ENCODE peak calls at places on chromosomes 4 and X, in six cellular contexts. One of them, this sample, is unnamed.

GRCh38 chr4:121451310-121451709 is 70.5 kb upstream of the QRFPR start:
- DNase-seq in HCT116: no peak
- DNase-seq in OCI-LY7: no peak
- DNase-seq in GM23338: no peak
- DNase-seq in SK-N-SH: no peak
- DNase-seq in fibroblast of lung: no peak
- DNase-seq in this sample: no peak

GRCh38 chrX:103488332-103488731 is 31.0 kb downstream of the RAB40A start:
- DNase-seq in OCI-LY7: peak
- DNase-seq in GM23338: peak
- DNase-seq in HCT116: peak
- DNase-seq in fibroblast of lung: peak
- DNase-seq in SK-N-SH: peak
- DNase-seq in this sample: no peak

GRCh38 chrX:124634363-124634762 is 288.0 kb downstream of the SH2D1A start:
- DNase-seq in SK-N-SH: no peak
- DNase-seq in fibroblast of lung: no peak
- DNase-seq in GM23338: no peak
- DNase-seq in OCI-LY7: no peak
- DNase-seq in HCT116: no peak
- DNase-seq in this sample: no peak

GRCh38 chr4:173288296-173288695 is 45.9 kb downstream of the HMGB2 start:
- DNase-seq in HCT116: peak
- DNase-seq in GM23338: peak
- DNase-seq in fibroblast of lung: peak
- DNase-seq in OCI-LY7: peak
- DNase-seq in SK-N-SH: peak
- DNase-seq in this sample: peak

GRCh38 chr4:140343303-140343702 is 30.1 kb upstream of the SCOC start:
- DNase-seq in HCT116: peak
- DNase-seq in fibroblast of lung: no peak
- DNase-seq in SK-N-SH: no peak
- DNase-seq in GM23338: no peak
- DNase-seq in OCI-LY7: no peak
- DNase-seq in this sample: no peak

GRCh38 chrX:40009890-40010289 is 87.9 kb downstream of the BCOR start:
- DNase-seq in GM23338: peak
- DNase-seq in SK-N-SH: peak
- DNase-seq in HCT116: no peak
- DNase-seq in OCI-LY7: no peak
- DNase-seq in fibroblast of lung: no peak
- DNase-seq in this sample: no peak

GRCh38 chrX:76148753-76149152 is 24.1 kb upstream of the PBDC1 start:
- DNase-seq in GM23338: peak
- DNase-seq in OCI-LY7: peak
- DNase-seq in SK-N-SH: no peak
- DNase-seq in HCT116: no peak
- DNase-seq in fibroblast of lung: peak
- DNase-seq in this sample: peak

GRCh38 chrX:150161092-150161672 is 201.9 kb upstream of the MAMLD1 start:
- DNase-seq in GM23338: no peak
- DNase-seq in HCT116: no peak
- DNase-seq in fibroblast of lung: peak
- DNase-seq in OCI-LY7: no peak
- DNase-seq in SK-N-SH: no peak
- DNase-seq in this sample: no peak

GRCh38 chrX:78455901-78456300 is 128.5 kb upstream of the CYSLTR1 start:
- DNase-seq in GM23338: no peak
- DNase-seq in HCT116: no peak
- DNase-seq in SK-N-SH: no peak
- DNase-seq in OCI-LY7: no peak
- DNase-seq in fibroblast of lung: peak
- DNase-seq in this sample: no peak

GRCh38 chrX:40091691-40092421 is 5.9 kb downstream of the BCOR start:
- DNase-seq in fibroblast of lung: no peak
- DNase-seq in GM23338: no peak
- DNase-seq in OCI-LY7: no peak
- DNase-seq in HCT116: no peak
- DNase-seq in SK-N-SH: peak
- DNase-seq in this sample: no peak

GRCh38 chr4:105208556-105208955 is 61.9 kb downstream of the TET2 start:
- DNase-seq in SK-N-SH: no peak
- DNase-seq in fibroblast of lung: no peak
- DNase-seq in HCT116: no peak
- DNase-seq in GM23338: peak
- DNase-seq in OCI-LY7: no peak
- DNase-seq in this sample: no peak

GRCh38 chr4:105210901-105211300 is 64.2 kb downstream of the TET2 start:
- DNase-seq in SK-N-SH: no peak
- DNase-seq in HCT116: no peak
- DNase-seq in GM23338: no peak
- DNase-seq in OCI-LY7: no peak
- DNase-seq in fibroblast of lung: no peak
- DNase-seq in this sample: no peak

GRCh38 chr4:105207386-105207785 is 60.7 kb downstream of the TET2 start:
- DNase-seq in HCT116: no peak
- DNase-seq in OCI-LY7: no peak
- DNase-seq in GM23338: no peak
- DNase-seq in fibroblast of lung: no peak
- DNase-seq in SK-N-SH: no peak
- DNase-seq in this sample: no peak

DNA sequence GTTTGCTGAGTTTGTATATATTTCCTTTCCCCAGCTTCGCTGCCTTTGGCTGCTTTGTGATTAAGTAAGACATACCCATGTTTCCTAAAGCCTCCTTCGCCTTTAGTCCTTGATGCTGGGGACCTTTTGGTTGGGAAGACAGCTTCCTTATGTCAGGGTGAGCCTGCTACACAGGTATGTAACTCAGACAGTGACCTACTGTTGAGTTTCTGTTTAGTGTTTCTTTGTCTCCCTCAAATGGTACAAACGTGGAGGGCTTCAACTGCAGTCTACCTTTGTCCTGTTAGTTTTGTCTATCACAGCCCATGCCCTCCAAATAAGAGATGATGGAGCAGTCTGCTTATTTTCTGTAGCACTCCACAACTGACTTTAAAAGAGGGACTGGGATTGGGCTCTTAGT is 59.5 kb downstream of the TET2 start:
- DNase-seq in GM23338: peak
- DNase-seq in fibroblast of lung: no peak
- DNase-seq in SK-N-SH: no peak
- DNase-seq in OCI-LY7: no peak
- DNase-seq in HCT116: no peak
- DNase-seq in this sample: no peak
- TF ChIP-seq CTCF in GM23338: peak
- TF ChIP-seq CTCF in fibroblast of lung: no peak
- TF ChIP-seq CTCF in SK-N-SH: no peak
- TF ChIP-seq CTCF in OCI-LY7: no peak
- TF ChIP-seq CTCF in HCT116: no peak
- TF ChIP-seq CTCF in this sample: no peak

GRCh38 chrX:3244955-3245354 is 101.5 kb downstream of the MXRA5 start:
- DNase-seq in GM23338: no peak
- DNase-seq in fibroblast of lung: no peak
- DNase-seq in HCT116: no peak
- DNase-seq in SK-N-SH: no peak
- DNase-seq in OCI-LY7: no peak
- DNase-seq in this sample: peak
- H3K27ac ChIP-seq in GM23338: no peak
- H3K27ac ChIP-seq in fibroblast of lung: no peak
- H3K27ac ChIP-seq in HCT116: no peak
- H3K27ac ChIP-seq in SK-N-SH: peak
- H3K27ac ChIP-seq in OCI-LY7: no peak
- H3K27ac ChIP-seq in this sample: no peak

GRCh38 chr4:15352508-15352907 is 75.3 kb upstream of the C1QTNF7 start:
- DNase-seq in OCI-LY7: no peak
- DNase-seq in fibroblast of lung: no peak
- DNase-seq in HCT116: no peak
- DNase-seq in GM23338: no peak
- DNase-seq in SK-N-SH: no peak
- DNase-seq in this sample: no peak
- H3K4me2 ChIP-seq in OCI-LY7: no peak
- H3K4me2 ChIP-seq in fibroblast of lung: no peak
- H3K4me2 ChIP-seq in HCT116: no peak
- H3K4me2 ChIP-seq in GM23338: no peak
- H3K4me2 ChIP-seq in SK-N-SH: no peak
- H3K4me2 ChIP-seq in this sample: no peak

GRCh38 chrX:116204947-116205346 is 34.4 kb downstream of the AGTR2 start:
- DNase-seq in SK-N-SH: peak
- DNase-seq in OCI-LY7: peak
- DNase-seq in fibroblast of lung: peak
- DNase-seq in HCT116: peak
- DNase-seq in GM23338: peak
- DNase-seq in this sample: peak
- TF ChIP-seq CTCF in SK-N-SH: peak
- TF ChIP-seq CTCF in OCI-LY7: peak
- TF ChIP-seq CTCF in fibroblast of lung: peak
- TF ChIP-seq CTCF in HCT116: peak
- TF ChIP-seq CTCF in GM23338: peak
- TF ChIP-seq CTCF in this sample: peak